ENCODE peak calls at places on chromosome 2, in six cellular contexts. R is neural progenitor cell, C is MM.1S, K is SK-N-SH, I is GM23248, F is HCT116. T is an unnamed sample.

GRCh38 chr2:11043245-11043644 is 112.0 kb upstream of the SLC66A3 start:
- DNase-seq in R (no peak), K (no peak), C (no peak), F (no peak), I (no peak), T (no peak)

GRCh38 chr2:38653715-38654494 is 12.0 kb upstream of the GALM start:
- DNase-seq in I (no peak), C (no peak), R (no peak), K (no peak), F (no peak), T (no peak)

GRCh38 chr2:16200791-16201190 is 260.4 kb downstream of the MYCN start:
- DNase-seq in F (no peak), K (no peak), C (no peak), I (no peak), R (no peak), T (no peak)

GRCh38 chr2:31980674-31981356 is 30.0 kb downstream of the MEMO1 start:
- DNase-seq in R (peak; percentile 9), I (peak; percentile 35), F (no peak), C (no peak), K (no peak), T (peak; percentile 38)

GRCh38 chr2:134110532-134110931 is 143.3 kb upstream of the MGAT5 start:
- DNase-seq in F (no peak), C (no peak), I (no peak), R (no peak), K (no peak), T (no peak)

GRCh38 chr2:36380624-36381481 is 25.3 kb downstream of the CRIM1 start:
- DNase-seq in K (peak; percentile 42), F (no peak), I (no peak), R (peak; percentile 68), C (no peak), T (peak; percentile 71)

GRCh38 chr2:241959751-241960269 is 90.3 kb downstream of the RTP5 start:
- DNase-seq in C (no peak), K (no peak), R (no peak), I (no peak), F (no peak), T (no peak)

GRCh38 chr2:145654746-145655145 is 1134.8 kb upstream of the ZEB2 start:
- DNase-seq in I (peak; percentile 42), C (no peak), K (no peak), F (no peak), R (no peak), T (no peak)

GRCh38 chr2:239002960-239003932 is 155.4 kb downstream of the TWIST2 start:
- DNase-seq in K (no peak), R (no peak), I (peak; percentile 80), F (no peak), C (no peak), T (peak; percentile 66)

GRCh38 chr2:37629529-37629928 is 41.9 kb downstream of the CDC42EP3 start:
- DNase-seq in F (no peak), R (no peak), C (no peak), I (peak; percentile 74), K (no peak), T (no peak)

GRCh38 chr2:64945973-64946736 is 43.0 kb upstream of the SLC1A4 start:
- DNase-seq in R (peak; percentile 5), C (peak; percentile 86), K (no peak), F (no peak), I (no peak), T (no peak)
- TF ChIP-seq EZH2phosphoT487 in R (no peak), C (no peak), K (no peak), F (no peak), I (no peak), T (no peak)

DNA sequence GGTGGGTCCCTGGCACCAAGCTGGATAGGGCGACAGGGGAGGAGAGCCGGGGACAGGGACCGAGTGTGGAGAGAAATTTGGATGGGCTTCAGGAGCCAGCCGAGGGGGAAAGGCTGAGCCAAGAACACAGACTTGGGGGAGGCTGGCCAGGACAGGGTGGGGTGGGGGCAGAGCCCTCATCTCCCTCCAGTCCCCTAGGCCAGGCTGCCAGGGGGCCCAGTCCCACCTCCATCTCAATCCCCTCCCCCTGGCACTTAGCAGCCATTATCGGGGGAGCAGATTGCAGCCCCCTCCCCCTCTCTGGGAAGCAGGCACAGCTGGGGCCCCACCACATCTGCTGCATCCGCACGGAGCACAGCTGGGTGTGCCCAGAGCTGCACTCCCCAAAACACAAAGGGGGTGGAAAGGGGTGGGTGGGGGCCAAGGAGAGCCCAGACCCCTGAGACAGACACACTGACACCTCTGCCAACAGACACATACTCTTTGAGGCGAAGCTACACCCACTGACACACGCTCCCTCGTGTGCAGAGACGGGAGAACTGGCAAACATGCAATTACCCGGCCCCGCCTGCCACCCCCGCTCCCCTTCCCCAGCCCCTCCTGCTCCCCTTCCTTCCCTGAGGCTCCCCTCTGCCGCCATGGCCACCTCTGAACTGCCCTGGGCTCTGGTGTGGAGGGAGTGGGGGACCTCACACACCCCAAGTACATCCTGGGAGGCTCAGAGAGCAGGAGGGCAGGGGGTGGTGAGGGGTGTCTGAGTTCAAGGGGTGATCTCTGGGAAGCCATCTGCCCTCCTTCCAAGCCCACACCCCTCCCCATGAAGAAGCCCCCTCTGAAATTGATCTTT is 5.1 kb upstream of the ASIC4 start:
- DNase-seq in R (no peak), C (no peak), K (peak; percentile 60), I (peak; percentile 56), F (no peak), T (no peak)
- H3K9ac ChIP-seq in R (no peak overlapping the region), C (no peak overlapping the region), K (no peak overlapping the region), I (no peak overlapping the region), F (no peak overlapping the region), T (no peak overlapping the region)

GRCh38 chr2:64204716-64205115 is 60.5 kb upstream of the PELI1 start:
- DNase-seq in R (no peak), K (no peak), C (no peak), I (no peak), F (no peak), T (peak; percentile 13)

GRCh38 chr2:64202206-64202864 is 58.1 kb upstream of the PELI1 start:
- DNase-seq in R (no peak), C (no peak), K (no peak), I (peak; percentile 28), F (no peak), T (peak; percentile 74)

GRCh38 chr2:64203131-64204005 is 59.1 kb upstream of the PELI1 start:
- DNase-seq in I (peak; percentile 53), F (no peak), C (peak; percentile 23), R (no peak), K (no peak), T (peak; percentile 73)

GRCh38 chr2:64204006-64204632 is 59.9 kb upstream of the PELI1 start:
- DNase-seq in F (no peak), R (no peak), C (peak; percentile 80), I (peak; percentile 37), K (no peak), T (no peak)

GRCh38 chr2:64201086-64201627 is 56.9 kb upstream of the PELI1 start:
- DNase-seq in C (no peak), I (peak; percentile 11), R (no peak), K (no peak), F (no peak), T (no peak)
- TF ChIP-seq EZH2phosphoT487 in C (no peak), I (no peak), R (no peak), K (no peak), F (no peak), T (no peak)

GRCh38 chr2:207469380-207469779 is 60.4 kb upstream of the CREB1 start:
- DNase-seq in F (no peak), I (no peak), C (no peak), R (no peak), K (peak; percentile 36), T (no peak)

GRCh38 chr2:207472343-207473202 is 57.2 kb upstream of the CREB1 start:
- DNase-seq in R (no peak), I (peak; percentile 69), F (no peak), K (no peak), C (no peak), T (no peak)

GRCh38 chr2:207469953-207470699 is 59.6 kb upstream of the CREB1 start:
- DNase-seq in F (no peak), K (no peak), I (no peak), R (no peak), C (no peak), T (no peak)

GRCh38 chr2:207470700-207471070 is 59.1 kb upstream of the CREB1 start:
- DNase-seq in I (no peak), C (no peak), K (no peak), F (no peak), R (no peak), T (no peak)

DNA sequence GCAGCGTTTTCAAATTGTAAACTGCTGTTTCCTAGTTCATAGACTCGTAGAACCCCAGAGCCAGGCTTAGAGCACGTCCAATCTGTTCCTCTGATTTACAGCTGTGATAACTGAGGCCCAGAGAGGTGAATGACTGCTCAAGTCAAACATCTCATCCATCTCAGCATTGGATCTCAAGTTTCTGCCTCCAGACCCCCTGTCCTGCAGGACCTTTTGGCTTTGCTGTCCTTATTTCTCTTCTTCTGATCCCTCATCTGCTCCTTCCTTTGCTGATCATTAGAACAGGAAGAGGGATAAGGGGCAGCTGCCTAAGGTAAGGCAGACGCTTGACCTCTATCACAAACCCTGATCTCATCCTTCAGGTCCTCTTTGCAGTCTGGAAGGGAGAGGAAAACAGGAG is 58.5 kb upstream of the CREB1 start:
- DNase-seq in F (no peak), C (no peak), R (no peak), I (no peak), K (no peak), T (no peak)
- H3K9ac ChIP-seq in F (no peak overlapping the region), C (no peak overlapping the region), R (no peak overlapping the region), I (no peak overlapping the region), K (no peak overlapping the region), T (no peak overlapping the region)

GRCh38 chr2:50724837-50725236 is 307.1 kb downstream of the NRXN1 start:
- DNase-seq in C (no peak), K (no peak), I (no peak), R (no peak), F (no peak), T (no peak)

GRCh38 chr2:50726186-50726585 is 305.7 kb downstream of the NRXN1 start:
- DNase-seq in I (no peak), F (no peak), C (no peak), R (no peak), K (no peak), T (no peak)

GRCh38 chr2:50727940-50728339 is 304.0 kb downstream of the NRXN1 start:
- DNase-seq in R (no peak), C (no peak), I (no peak), K (no peak), F (no peak), T (no peak)

GRCh38 chr2:50732796-50733195 is 299.1 kb downstream of the NRXN1 start:
- DNase-seq in K (no peak), F (no peak), R (no peak), I (no peak), C (no peak), T (no peak)

GRCh38 chr2:50729306-50730105 is 302.4 kb downstream of the NRXN1 start:
- DNase-seq in F (no peak), I (no peak), K (no peak), R (no peak), C (no peak), T (no peak)
- TF ChIP-seq EZH2phosphoT487 in F (no peak), I (no peak), K (no peak), R (no peak), C (no peak), T (no peak)

T was measured in PC-3.